ENCODE peak calls at places on chromosomes 3 and 15, in eight cellular contexts. V is nephron progenitor cell, B is posterior vena cava, D is ELR, U is A549, X is GM23248, W is GM13977, O is heart right ventricle. R is an unnamed sample.

GRCh38 chr3:127612966-127613365 is 14.8 kb downstream of the MCM2 start:
- DNase-seq in V (no peak), B (peak; percentile 36), D (no peak), U (no peak), X (peak; percentile 16), W (no peak), O (no peak), R (no peak)

GRCh38 chr15:58761010-58761388 is 10.1 kb upstream of the MINDY2 start:
- DNase-seq in V (no peak), B (no peak), D (no peak), U (no peak), X (no peak), W (no peak), O (no peak), R (no peak)

GRCh38 chr3:139016430-139017048 is 4.2 kb downstream of the PRR23B start:
- DNase-seq in V (no peak), B (no peak), D (peak; percentile 7), U (no peak), X (peak; percentile 2), W (no peak), O (no peak), R (no peak)

GRCh38 chr3:11632966-11633365 is 10.7 kb downstream of the VGLL4 start:
- DNase-seq in V (no peak), B (no peak), D (no peak), U (no peak), X (no peak), W (no peak), O (no peak), R (no peak)

GRCh38 chr15:70149667-70150404 is 52.1 kb upstream of the TLE3 start:
- DNase-seq in V (no peak), B (no peak), D (peak; percentile 51), U (no peak), X (peak; percentile 64), W (no peak), O (no peak), R (no peak)

GRCh38 chr3:117547956-117548550 is 838.5 kb downstream of the TUSC7 start:
- DNase-seq in V (no peak), B (no peak), D (peak; percentile 80), U (peak; percentile 41), X (peak; percentile 90), W (no peak), O (no peak), R (peak; percentile 49)

GRCh38 chr15:67185621-67186225 is 68.7 kb downstream of the AAGAB start:
- DNase-seq in V (no peak), B (no peak), D (no peak), U (no peak), X (peak; percentile 62), W (no peak), O (no peak), R (no peak)

GRCh38 chr15:87712211-87712610 is 544.3 kb downstream of the NTRK3 start:
- DNase-seq in V (no peak), B (no peak), D (no peak), U (no peak), X (no peak), W (no peak), O (no peak), R (no peak)

GRCh38 chr3:4813855-4814254 is 165.4 kb upstream of the BHLHE40 start:
- DNase-seq in V (no peak), B (no peak), D (no peak), U (no peak), X (no peak), W (no peak), O (no peak), R (no peak)

GRCh38 chr3:194397757-194398312 is 1.2 kb downstream of the GP5 start:
- DNase-seq in V (no peak), B (no peak), D (no peak), U (no peak), X (no peak), W (no peak), O (no peak), R (no peak)

GRCh38 chr3:112744068-112744467 is 102.6 kb downstream of the CD200R1L start:
- DNase-seq in V (no peak), B (no peak), D (no peak), U (no peak), X (no peak), W (no peak), O (no peak), R (no peak)

GRCh38 chr15:29522373-29523276 is 253.0 kb upstream of the NSMCE3 start:
- DNase-seq in V (no peak), B (no peak), D (peak; percentile 40), U (peak; percentile 54), X (no peak), W (no peak), O (no peak), R (no peak)

GRCh38 chr3:90241481-90241880 is 1134.1 kb downstream of the EPHA3 start:
- DNase-seq in V (no peak), B (no peak), D (peak; percentile 35), U (no peak), X (peak; percentile 28), W (no peak), O (no peak), R (no peak)

GRCh38 chr15:83268147-83268546 is 16.3 kb downstream of the BNC1 start:
- DNase-seq in V (no peak), B (no peak), D (no peak), U (no peak), X (no peak), W (no peak), O (no peak), R (no peak)

GRCh38 chr15:23422946-23423708 is 23.9 kb downstream of the GOLGA6L2 start:
- DNase-seq in V (no peak), B (no peak), D (peak; percentile 6), U (no peak), X (peak; percentile 28), W (no peak), O (no peak), R (no peak)

GRCh38 chr3:151544164-151544548 is 83.3 kb upstream of the IGSF10 start:
- DNase-seq in V (no peak), B (no peak), D (no peak), U (no peak), X (no peak), W (no peak), O (no peak), R (no peak)

GRCh38 chr15:66587749-66588148 is 22.0 kb upstream of the LCTL start:
- DNase-seq in V (no peak), B (no peak), D (no peak), U (no peak), X (no peak), W (no peak), O (no peak), R (no peak)

GRCh38 chr3:99957086-99957821 is 139.6 kb downstream of the CMSS1 start:
- DNase-seq in V (no peak), B (no peak), D (no peak), U (no peak), X (no peak), W (no peak), O (no peak), R (no peak)

R was measured in AG09319.